ENCODE peak calls at places on chromosome 15, in eight cellular contexts. I is CD4-positive, alpha-beta memory T cell; P is pancreas; V is CD8-positive, alpha-beta memory T cell; D is A549; A is right atrium auricular region; U is right cardiac atrium; S is tibial artery. M is an unnamed sample.
A peak's percentile ranks its signal among the peaks of the same experiment; 100 is the strongest.

GRCh38 chr15:88529021-88529630 is 17.4 kb downstream of the DET1 start:
- DNase-seq in A (no peak), I (no peak), D (no peak), P (no peak), V (no peak), U (no peak), S (no peak), M (peak; percentile 53)

GRCh38 chr15:41557673-41558399 is 1.2 kb upstream of the TYRO3 start:
- DNase-seq in V (peak; percentile 83), S (no peak), P (peak; percentile 72), I (peak; percentile 80), A (no peak), U (peak; percentile 82), D (peak; percentile 67), M (peak; percentile 85)

GRCh38 chr15:89364341-89364740 is 29.7 kb upstream of the POLG start:
- DNase-seq in P (no peak), S (no peak), D (no peak), A (no peak), I (no peak), V (no peak), U (no peak), M (no peak)

GRCh38 chr15:38072007-38072506 is 137.6 kb downstream of the TMCO5A start:
- DNase-seq in V (no peak), S (no peak), A (peak; percentile 72), D (no peak), I (no peak), U (peak; percentile 68), P (no peak), M (no peak)

GRCh38 chr15:70014311-70014707 is 83.4 kb downstream of the TLE3 start:
- DNase-seq in S (no peak), D (no peak), U (no peak), I (no peak), V (no peak), P (no peak), A (no peak), M (no peak)

GRCh38 chr15:40295870-40296560 is 11.7 kb downstream of the PLCB2 start:
- DNase-seq in D (no peak), P (peak; percentile 81), V (no peak), I (no peak), U (peak; percentile 86), A (no peak), S (no peak), M (peak; percentile 20)

GRCh38 chr15:43230640-43231115 is 9.9 kb upstream of the EPB42 start:
- DNase-seq in D (no peak), I (no peak), A (no peak), S (peak; percentile 74), V (no peak), U (no peak), P (no peak), M (no peak)

GRCh38 chr15:90266061-90266431 is 574 bp downstream of the NGRN start:
- DNase-seq in P (no peak), D (peak; percentile 72), S (no peak), U (peak; percentile 78), V (no peak), A (no peak), I (no peak), M (peak; percentile 42)

GRCh38 chr15:42348083-42348482 is 11.2 kb upstream of the CAPN3 start:
- DNase-seq in A (no peak), S (no peak), V (no peak), D (no peak), U (no peak), I (no peak), P (no peak), M (no peak)

GRCh38 chr15:71559098-71559497 is 251.3 kb upstream of the NR2E3 start:
- DNase-seq in D (no peak), S (no peak), I (no peak), V (no peak), U (no peak), P (no peak), A (no peak), M (no peak)

GRCh38 chr15:28955160-28955502 is 69.4 kb downstream of the APBA2 start:
- DNase-seq in S (no peak), I (no peak), V (peak; percentile 48), A (no peak), U (no peak), D (no peak), P (no peak), M (peak; percentile 76)

GRCh38 chr15:77821959-77822256 is 189.2 kb upstream of the LINGO1 start:
- DNase-seq in D (no peak), P (no peak), S (no peak), V (no peak), I (no peak), U (no peak), A (no peak), M (no peak)

GRCh38 chr15:77821188-77821958 is 188.7 kb upstream of the LINGO1 start:
- DNase-seq in D (peak; percentile 93), U (peak; percentile 81), V (no peak), I (no peak), A (peak; percentile 60), S (no peak), P (peak; percentile 57), M (peak; percentile 72)

GRCh38 chr15:77819271-77819806 is 186.6 kb upstream of the LINGO1 start:
- DNase-seq in S (no peak), D (peak; percentile 35), P (no peak), I (no peak), A (no peak), V (no peak), U (no peak), M (no peak)

GRCh38 chr15:77818484-77819270 is 186.0 kb upstream of the LINGO1 start:
- DNase-seq in A (no peak), P (no peak), V (no peak), U (peak; percentile 34), D (no peak), S (no peak), I (no peak), M (no peak)

DNA sequence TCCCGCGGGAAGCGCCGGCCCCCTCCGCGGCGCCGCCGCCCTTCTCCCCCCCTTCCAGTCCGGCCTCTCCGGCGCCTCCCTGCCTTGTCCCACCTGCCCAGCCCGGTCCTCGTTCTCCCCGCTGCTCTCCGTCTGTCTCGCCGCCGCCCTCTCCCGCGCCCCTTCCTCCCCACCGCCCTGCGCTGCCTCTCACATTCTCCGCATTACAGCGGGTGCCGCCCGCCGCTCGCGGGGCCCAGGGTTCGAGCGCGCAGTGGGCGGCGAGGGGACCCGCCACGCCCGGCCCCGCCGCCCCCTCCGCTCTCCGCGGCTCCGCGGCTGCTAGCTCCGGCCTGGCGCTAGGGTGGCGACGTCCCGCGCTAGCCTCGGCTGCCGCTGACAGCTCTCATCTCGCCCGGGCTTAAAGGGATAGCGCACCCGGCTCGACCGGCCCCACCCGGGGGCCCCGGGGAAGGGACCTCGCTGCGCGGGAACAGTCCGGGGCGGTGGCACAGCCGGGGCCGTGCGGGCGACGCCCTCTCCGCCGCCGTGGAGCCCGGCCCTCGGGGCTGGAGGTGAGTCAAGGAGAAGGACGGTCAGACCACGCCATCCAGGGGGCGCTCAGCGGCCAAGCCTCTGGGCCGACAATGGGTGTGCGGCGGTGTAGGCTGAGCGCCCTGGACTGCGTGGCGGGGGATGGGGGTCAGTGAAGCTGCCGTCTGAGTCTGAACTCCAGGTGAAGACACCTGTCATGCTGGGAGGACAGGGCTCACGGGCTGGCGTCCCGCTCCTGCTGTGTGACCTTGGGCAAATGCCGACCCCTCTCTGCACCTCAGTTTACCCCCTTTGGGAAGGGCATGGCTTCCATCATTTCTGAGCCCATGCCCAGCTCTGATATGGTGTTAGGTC is 187.4 kb upstream of the LINGO1 start:
- DNase-seq in S (no peak), V (no peak), D (peak; percentile 87), P (no peak), U (no peak), I (no peak), A (no peak), M (peak; percentile 16)
- H3K4me3 ChIP-seq in S (peak overlapping the region; percentile 51), V (no peak overlapping the region), D (peak overlapping the region; percentile 54), P (peak overlapping the region; percentile 34), U (peak overlapping the region; percentile 39), I (no peak overlapping the region), A (peak overlapping the region; percentile 6), M (peak overlapping the region; percentile 54)

GRCh38 chr15:66743703-66744536 is 41.9 kb downstream of the SMAD6 start:
- DNase-seq in S (no peak), V (no peak), U (peak; percentile 74), I (no peak), A (no peak), D (no peak), P (no peak), M (peak; percentile 66)

GRCh38 chr15:66742286-66742685 is 40.2 kb downstream of the SMAD6 start:
- DNase-seq in S (no peak), I (no peak), U (peak; percentile 21), D (no peak), V (no peak), P (no peak), A (no peak), M (no peak)

GRCh38 chr15:66740802-66741201 is 38.8 kb downstream of the SMAD6 start:
- DNase-seq in D (no peak), I (no peak), V (no peak), S (peak; percentile 86), P (no peak), U (peak; percentile 91), A (no peak), M (peak; percentile 58)

GRCh38 chr15:66743204-66743603 is 41.2 kb downstream of the SMAD6 start:
- DNase-seq in I (no peak), A (no peak), V (no peak), D (no peak), S (no peak), U (peak; percentile 10), P (no peak), M (no peak)

DNA sequence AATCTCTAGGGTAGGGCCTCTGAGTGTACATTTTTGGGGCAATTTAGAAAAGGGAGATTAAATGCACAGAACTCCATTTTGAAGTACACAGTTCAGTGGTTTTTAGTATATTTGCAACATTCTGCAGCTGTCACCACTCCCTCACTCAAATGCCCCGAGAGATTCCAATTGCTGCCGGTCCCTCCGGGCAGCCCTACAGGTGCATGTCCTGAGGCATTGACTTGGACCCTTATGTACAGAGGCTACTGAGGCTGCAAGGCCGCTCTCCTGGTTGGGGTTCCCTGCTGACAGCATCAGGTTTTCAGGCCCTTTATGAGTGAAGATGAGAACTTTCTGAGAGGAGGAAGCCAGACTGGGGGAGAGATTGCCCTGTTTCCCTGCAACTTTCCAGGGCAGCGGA is 39.6 kb downstream of the SMAD6 start:
- DNase-seq in S (no peak), A (no peak), P (no peak), I (no peak), U (peak; percentile 4), D (no peak), V (no peak), M (no peak)
- H3K4me1 ChIP-seq in S (no peaks in the 10 kb centered on the region), A (peaks cover 50% of the 10 kb centered on the region), P (peaks cover 5% of the 10 kb centered on the region), I (no peaks in the 10 kb centered on the region), U (peaks cover 47% of the 10 kb centered on the region), D (peaks cover 36% of the 10 kb centered on the region), V (no peaks in the 10 kb centered on the region), M (peaks cover 57% of the 10 kb centered on the region)

DNA sequence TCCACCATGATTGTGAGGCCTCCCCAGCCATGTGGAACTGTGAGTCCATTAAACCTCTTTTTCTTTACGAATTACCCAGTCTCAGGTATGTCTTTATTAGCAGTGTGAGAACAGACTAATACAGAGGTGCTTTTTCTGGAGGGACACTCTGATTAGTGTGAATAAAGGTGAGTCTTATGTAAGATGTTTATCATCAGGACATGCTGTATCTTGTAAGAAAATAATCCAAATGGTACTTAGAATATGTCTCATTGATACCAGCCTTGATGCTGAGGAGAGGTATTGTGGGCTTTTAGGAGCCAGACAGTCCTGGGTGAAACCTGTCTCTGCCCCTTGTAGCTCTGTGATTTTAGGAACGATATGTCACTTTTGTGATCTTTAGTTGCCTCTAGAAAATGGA is 43.1 kb downstream of the SLCO3A1 start:
- DNase-seq in S (no peak), A (no peak), V (no peak), D (no peak), P (no peak), I (no peak), U (no peak), M (no peak)
- H3K4me3 ChIP-seq in S (no peak overlapping the region), A (no peak overlapping the region), V (no peak overlapping the region), D (no peak overlapping the region), P (no peak overlapping the region), I (no peak overlapping the region), U (no peak overlapping the region), M (no peak overlapping the region)

GRCh38 chr15:50318697-50319096 is 36.3 kb downstream of the GABPB1 start:
- DNase-seq in P (no peak), D (no peak), A (no peak), I (no peak), V (no peak), U (no peak), S (no peak), M (no peak)
- H3K4me1 ChIP-seq in P (no peaks in the 10 kb centered on the region), D (peaks cover 17% of the 10 kb centered on the region), A (no peaks in the 10 kb centered on the region), I (peaks cover 17% of the 10 kb centered on the region), V (peaks cover 3% of the 10 kb centered on the region), U (no peaks in the 10 kb centered on the region), S (no peaks in the 10 kb centered on the region), M (no peaks in the 10 kb centered on the region)